ENCODE peak calls at places on chromosomes 7 and 10, in ten cellular contexts. L, M, I, N, H, K, V, T, O and A are unnamed samples. For H3K9me3, the result is how much of the 10 kb centered on the place peaks cover.

GRCh38 chr10:625335-625699 is 64.2 kb downstream of the DIP2C start:
- DNase-seq in V (no peak), L (no peak), I (peak), K (no peak), N (no peak), H (no peak), M (no peak), O (peak), T (no peak), A (no peak)

GRCh38 chr10:86711957-86712708 is 43.8 kb downstream of the LDB3 start:
- DNase-seq in V (no peak), N (peak), H (peak), M (peak), L (peak), K (no peak), I (peak), O (peak), T (peak), A (peak)

GRCh38 chr10:123442901-123443300 is 223.3 kb upstream of the GPR26 start:
- DNase-seq in T (no peak), V (no peak), N (peak), M (no peak), L (no peak), O (no peak), K (no peak), I (no peak), H (no peak), A (no peak)

GRCh38 chr7:28078036-28078901 is 102.3 kb downstream of the JAZF1 start:
- DNase-seq in H (peak), I (no peak), K (peak), O (no peak), N (no peak), T (peak), M (peak), V (no peak), L (no peak), A (peak)

GRCh38 chr10:101611506-101611905 is 23.4 kb downstream of the DPCD start:
- DNase-seq in T (no peak), H (no peak), N (no peak), L (no peak), O (no peak), K (peak), M (peak), V (no peak), I (no peak), A (peak)

GRCh38 chr7:70477051-70478010 is 654.6 kb upstream of the GALNT17 start:
- DNase-seq in N (no peak), V (no peak), O (no peak), I (peak), K (peak), H (peak), T (no peak), L (no peak), M (no peak), A (peak)

GRCh38 chr10:17134737-17135260 is 5.2 kb upstream of the CUBN start:
- DNase-seq in N (no peak), M (no peak), L (no peak), T (peak), V (no peak), I (no peak), H (no peak), K (no peak), O (no peak), A (no peak)

GRCh38 chr7:19709249-19709578 is 377 bp upstream of the POLR1F start:
- DNase-seq in K (no peak), N (no peak), O (no peak), T (no peak), M (no peak), V (no peak), I (no peak), L (no peak), H (no peak), A (no peak)

GRCh38 chr10:121356187-121356586 is 242.1 kb downstream of the FGFR2 start:
- DNase-seq in L (no peak), V (no peak), T (no peak), M (no peak), I (no peak), K (no peak), N (no peak), O (no peak), H (no peak), A (no peak)

GRCh38 chr10:127346604-127347003 is 150.2 kb upstream of the INSYN2A start:
- DNase-seq in L (no peak), O (no peak), T (no peak), K (no peak), N (no peak), V (no peak), I (no peak), H (no peak), M (no peak), A (no peak)

DNA sequence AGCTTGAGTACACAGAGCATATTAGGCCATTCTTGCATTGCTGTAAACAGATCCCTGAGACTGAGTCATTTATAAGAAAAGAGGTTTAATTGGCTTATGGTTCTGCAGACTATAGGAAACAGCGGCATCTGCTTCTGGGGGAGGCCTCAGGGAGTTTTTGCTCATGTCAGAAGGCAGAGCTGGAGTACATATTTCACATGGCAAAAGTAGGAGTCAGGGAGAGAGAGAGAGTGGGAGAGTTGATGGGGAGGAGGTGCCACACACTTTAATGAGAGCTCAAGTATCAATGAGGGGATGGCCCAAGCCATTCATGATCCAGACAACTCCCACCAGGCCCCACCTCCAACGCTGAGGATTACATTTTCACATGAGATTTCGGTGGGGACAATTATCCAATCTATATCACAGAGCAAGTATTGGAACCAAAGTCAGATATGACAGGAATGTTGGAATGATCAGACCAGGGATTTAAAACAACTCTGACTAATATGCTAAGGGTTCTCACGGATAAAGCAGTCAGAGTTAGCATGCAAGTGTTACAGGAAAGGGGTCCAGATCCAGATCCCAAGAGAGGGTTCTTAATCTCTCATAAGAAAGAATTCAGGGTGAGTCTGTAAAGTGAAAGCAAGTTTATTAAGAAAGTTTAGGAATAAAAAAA is 795.3 kb upstream of the CELF2 start:
- DNase-seq in K (peak), N (no peak), L (no peak), M (peak), T (no peak), O (no peak), H (no peak), I (peak), V (no peak), A (peak)
- H3K9ac ChIP-seq in K (no peak), N (no peak), L (no peak), M (no peak), T (no peak), O (no peak), H (no peak), I (no peak), V (no peak), A (no peak)

DNA sequence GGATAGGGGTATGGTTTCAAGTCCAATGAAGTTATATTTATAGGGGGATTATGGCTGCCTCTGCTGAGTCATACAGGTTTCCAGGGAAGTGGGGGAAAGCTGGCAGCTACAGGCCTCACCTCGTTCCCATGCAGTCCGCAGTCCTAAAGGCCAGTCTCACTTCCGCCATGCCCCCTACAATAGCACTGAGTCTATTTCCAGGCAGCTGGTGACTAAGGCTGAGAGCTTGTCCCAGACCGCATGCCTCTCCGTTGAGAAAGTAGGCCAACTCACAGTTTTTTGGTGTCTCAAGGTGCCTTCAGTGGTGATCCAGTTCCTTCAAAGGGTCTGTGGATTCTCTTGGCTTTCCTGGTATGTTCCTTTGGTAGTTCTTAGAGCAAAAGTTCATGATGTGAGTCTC is 203.9 kb upstream of the GLI3 start:
- DNase-seq in I (no peak), T (no peak), K (no peak), H (no peak), N (no peak), M (no peak), O (no peak), V (no peak), L (no peak), A (peak)
- H3K9me3 ChIP-seq in I (under half), T (under half), K (under half), H (under half), N (under half), M (under half), O (under half), V (under half), L (under half), A (under half)

DNA sequence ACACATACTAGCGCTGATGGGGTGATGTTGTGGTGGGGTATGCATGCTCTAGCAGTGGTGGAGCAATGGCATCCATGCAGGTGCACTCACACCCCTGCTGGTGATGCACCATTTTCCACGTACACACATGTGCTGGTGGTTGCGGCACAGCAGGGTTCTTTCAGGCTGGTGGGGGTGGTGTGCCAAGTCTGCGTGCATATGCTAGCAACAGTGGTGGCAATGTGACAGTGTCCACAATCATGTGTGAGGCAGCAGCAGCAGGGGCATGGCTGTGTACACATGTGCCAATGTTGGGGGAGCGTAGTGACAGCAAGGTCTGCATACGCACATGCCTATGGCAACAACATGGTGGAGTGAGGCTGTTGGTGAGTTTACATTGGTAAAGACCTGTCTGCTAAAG is 148.1 kb downstream of the ZWINT start:
- DNase-seq in T (no peak), K (no peak), I (no peak), N (no peak), H (no peak), V (no peak), O (no peak), M (no peak), L (no peak), A (no peak)
- H3K9ac ChIP-seq in T (no peak), K (no peak), I (no peak), N (no peak), H (no peak), V (no peak), O (no peak), M (no peak), L (no peak), A (no peak)

DNA sequence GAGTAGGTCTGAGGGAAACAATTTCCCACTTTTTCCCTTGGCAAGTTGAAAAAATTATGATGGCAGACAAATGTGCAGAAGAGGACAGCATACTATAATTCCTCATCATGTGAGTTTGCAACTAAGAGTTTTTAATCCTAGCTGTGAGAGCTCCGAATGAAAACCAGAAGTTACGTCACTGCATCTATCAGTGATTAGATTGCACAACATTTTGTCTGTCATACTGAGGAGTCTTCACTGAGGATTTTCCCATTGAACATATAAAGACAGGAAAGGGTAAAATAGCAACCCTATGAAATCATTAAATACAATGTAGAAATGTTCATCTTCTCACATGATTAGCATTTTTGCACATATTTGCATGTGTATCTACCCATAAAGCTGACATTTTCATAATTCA is 45.8 kb downstream of the ZNF736 start:
- DNase-seq in K (no peak), H (no peak), V (no peak), L (no peak), T (no peak), M (no peak), O (no peak), I (no peak), N (no peak), A (no peak)
- H3K9me3 ChIP-seq in K (under half), H (under half), V (under half), L (under half), T (under half), M (under half), O (half or more), I (under half), N (under half), A (under half)

DNA sequence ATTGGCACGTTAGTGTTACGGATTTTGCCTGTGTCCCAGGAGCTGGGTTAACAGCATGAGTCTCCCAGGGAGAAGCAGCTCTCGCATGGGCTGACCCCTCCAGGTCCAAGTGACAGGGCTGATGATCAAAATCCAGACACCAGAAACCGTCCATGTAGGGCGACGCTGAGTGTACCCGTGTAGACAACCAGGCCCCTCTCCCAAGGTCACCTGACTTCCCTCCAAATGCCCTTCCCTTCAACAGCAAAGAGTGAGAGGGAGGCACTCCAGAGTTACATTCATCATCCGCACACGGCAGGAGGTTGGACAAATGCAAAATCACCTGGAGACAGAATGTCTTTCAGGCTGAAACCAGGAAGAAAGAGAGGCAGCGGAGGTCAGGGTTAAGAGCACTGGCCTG is 14.9 kb upstream of the HSPA12A start:
- DNase-seq in V (no peak), K (no peak), M (no peak), H (no peak), L (no peak), O (no peak), N (no peak), I (no peak), T (no peak), A (no peak)
- H3K9ac ChIP-seq in V (no peak), K (no peak), M (no peak), H (no peak), L (no peak), O (no peak), N (no peak), I (no peak), T (no peak), A (no peak)

GRCh38 chr10:130301026-130301892 is 165.1 kb downstream of the GLRX3 start:
- DNase-seq in N (no peak), L (no peak), H (no peak), V (no peak), O (no peak), M (no peak), I (no peak), T (no peak), K (peak), A (peak)

DNA sequence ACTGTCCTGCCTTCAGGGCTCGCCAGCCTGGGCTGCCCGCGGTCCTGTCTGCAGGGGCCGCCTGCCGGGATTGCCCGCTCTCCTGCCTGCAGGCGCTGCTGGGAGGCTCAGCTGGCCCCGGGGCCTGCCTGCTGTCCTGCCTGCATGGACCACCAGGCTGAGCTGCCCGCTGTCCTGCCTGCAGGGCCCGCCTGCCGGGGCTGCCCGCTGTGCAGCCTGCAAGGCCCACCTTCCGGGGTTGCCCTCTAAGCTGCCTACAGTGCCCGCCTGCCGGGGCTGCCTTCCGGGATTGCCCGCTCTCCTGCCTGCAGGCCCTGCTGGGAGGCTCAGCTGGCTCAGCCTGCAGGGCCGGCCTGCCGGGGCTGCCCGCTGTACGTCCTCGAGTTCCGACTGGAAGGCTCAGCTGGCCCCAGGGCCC is 164.4 kb downstream of the GLRX3 start:
- DNase-seq in H (no peak), K (no peak), N (no peak), M (no peak), O (no peak), T (no peak), L (no peak), I (no peak), V (no peak), A (no peak)
- H3K9me3 ChIP-seq in H (under half), K (under half), N (under half), M (under half), O (half or more), T (under half), L (under half), I (under half), V (under half), A (under half)

DNA sequence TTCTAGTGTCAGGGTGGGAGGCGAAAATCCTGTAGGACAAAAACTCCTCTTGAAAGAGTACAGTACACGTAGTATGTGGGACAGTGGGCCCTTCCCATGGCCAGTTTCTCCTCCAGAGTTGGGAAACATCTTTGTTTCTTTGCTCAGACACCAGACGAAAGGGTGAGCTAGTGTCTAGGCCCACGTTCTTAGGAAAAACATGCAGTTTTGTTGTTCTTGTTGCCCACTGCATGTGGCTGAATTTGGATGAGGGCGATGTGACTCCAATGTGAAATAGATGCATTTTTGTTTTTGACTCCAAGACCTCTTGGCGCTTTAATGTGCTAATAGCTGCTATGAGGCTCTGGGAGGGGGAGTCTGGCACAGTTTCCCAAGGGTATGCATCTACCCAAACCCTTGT is 100.8 kb downstream of the ATXN7L1 start:
- DNase-seq in M (no peak), V (no peak), I (peak), H (no peak), O (no peak), L (no peak), N (no peak), K (peak), T (no peak), A (no peak)
- H3K9ac ChIP-seq in M (peak), V (no peak), I (peak), H (no peak), O (peak), L (no peak), N (no peak), K (peak), T (no peak), A (no peak)

DNA sequence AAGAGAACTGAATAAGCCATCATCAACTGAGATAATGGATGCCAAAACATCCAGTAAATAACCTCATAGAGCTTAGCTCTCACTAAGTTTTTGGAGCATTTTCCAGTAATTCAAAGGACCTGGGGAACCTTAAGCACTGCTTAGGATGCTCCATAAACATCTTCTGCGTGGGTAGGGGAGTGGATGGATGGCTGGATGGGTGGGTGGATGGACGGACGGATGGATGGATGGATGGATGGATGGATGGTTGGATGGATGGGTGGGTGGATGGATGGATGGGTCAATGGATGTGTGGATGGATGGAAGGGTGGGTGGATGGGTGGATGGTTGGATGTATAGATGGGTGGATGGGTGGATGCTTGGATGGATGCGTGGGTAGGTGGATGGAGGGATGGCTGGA is 9.0 kb downstream of the CYP2E1 start:
- DNase-seq in T (no peak), M (no peak), V (no peak), N (no peak), O (no peak), L (no peak), I (no peak), H (no peak), K (no peak), A (no peak)
- H3K9me3 ChIP-seq in T (under half), M (under half), V (under half), N (under half), O (under half), L (under half), I (under half), H (under half), K (under half), A (under half)

GRCh38 chr10:11179231-11180105 is 161.8 kb downstream of the CELF2 start:
- DNase-seq in K (no peak), O (no peak), I (no peak), V (no peak), L (no peak), H (no peak), M (no peak), T (no peak), N (no peak), A (no peak)
- H3K9ac ChIP-seq in K (no peak), O (no peak), I (no peak), V (no peak), L (no peak), H (no peak), M (no peak), T (no peak), N (peak), A (no peak)